ENCODE peak calls at places on chromosomes 2 and 18, in five cellular contexts. T is cardiac fibroblast, F is endodermal cell, Y is foreskin keratinocyte, U is OCI-LY7. L is an unnamed sample.
A peak's percentile ranks its signal among the peaks of the same experiment; 100 is the strongest.

GRCh38 chr18:35513181-35513932 is 15.6 kb upstream of the INO80C start:
- DNase-seq in T (peak; percentile 88), F (peak; percentile 87), U (no peak), Y (peak; percentile 55), L (peak; percentile 95)

GRCh38 chr18:8627540-8627939 is 18.3 kb downstream of the RAB12 start:
- DNase-seq in U (no peak), F (no peak), Y (no peak), T (no peak), L (no peak)

GRCh38 chr2:151423760-151424159 is 14.1 kb downstream of the RIF1 start:
- DNase-seq in Y (no peak), T (peak; percentile 7), U (no peak), F (no peak), L (no peak)

GRCh38 chr2:239444626-239445625 is 44.1 kb upstream of the HDAC4 start:
- DNase-seq in T (peak; percentile 2), U (no peak), F (no peak), Y (peak; percentile 20), L (peak; percentile 72)

GRCh38 chr2:216287251-216287650 is 85.0 kb downstream of the MARCHF4 start:
- DNase-seq in U (no peak), T (peak; percentile 78), Y (no peak), F (peak; percentile 61), L (no peak)

GRCh38 chr2:36607947-36608346 is 10.0 kb upstream of the FEZ2 start:
- DNase-seq in T (no peak), U (no peak), Y (no peak), F (no peak), L (no peak)

GRCh38 chr2:220076734-220077133 is 449.3 kb downstream of the SLC4A3 start:
- DNase-seq in Y (peak; percentile 12), U (no peak), F (peak; percentile 69), T (peak; percentile 60), L (no peak)

GRCh38 chr2:185179783-185180182 is 558.8 kb upstream of the FSIP2 start:
- DNase-seq in T (no peak), U (no peak), Y (no peak), F (no peak), L (no peak)

GRCh38 chr2:193907561-193907960 is 1712.8 kb upstream of the TMEFF2 start:
- DNase-seq in T (peak; percentile 10), Y (no peak), U (no peak), F (no peak), L (no peak)

GRCh38 chr2:219119422-219120043 is 41.1 kb downstream of the NHEJ1 start:
- DNase-seq in T (peak; percentile 68), F (peak; percentile 91), U (peak; percentile 62), Y (no peak), L (no peak)

GRCh38 chr2:237705225-237705524 is 77.8 kb downstream of the LRRFIP1 start:
- DNase-seq in T (peak; percentile 35), U (no peak), F (no peak), Y (no peak), L (no peak)

GRCh38 chr18:48905541-48905940 is 45.2 kb downstream of the SMAD7 start:
- DNase-seq in F (no peak), Y (no peak), T (peak; percentile 81), U (no peak), L (no peak)

GRCh38 chr2:152623076-152623740 is 94.1 kb downstream of the PRPF40A start:
- DNase-seq in Y (no peak), U (no peak), F (no peak), T (no peak), L (no peak)

GRCh38 chr2:20561703-20562454 is 89.0 kb downstream of the HS1BP3 start:
- DNase-seq in U (no peak), Y (peak; percentile 73), F (peak; percentile 48), T (peak; percentile 79), L (no peak)

GRCh38 chr2:20560891-20561702 is 89.8 kb downstream of the HS1BP3 start:
- DNase-seq in T (no peak), F (peak; percentile 50), Y (no peak), U (no peak), L (no peak)

GRCh38 chr2:20563251-20563650 is 87.6 kb downstream of the HS1BP3 start:
- DNase-seq in F (no peak), T (no peak), U (no peak), Y (no peak), L (no peak)

GRCh38 chr2:20563833-20564232 is 87.1 kb downstream of the HS1BP3 start:
- DNase-seq in Y (no peak), F (peak; percentile 42), U (no peak), T (peak; percentile 81), L (no peak)

GRCh38 chr2:20562540-20563225 is 88.2 kb downstream of the HS1BP3 start:
- DNase-seq in F (peak; percentile 85), Y (no peak), T (peak; percentile 39), U (no peak), L (no peak)
- TF ChIP-seq CTCF in F (peak; percentile 75), Y (no peak), T (peak; percentile 18), U (no peak), L (no peak)

DNA sequence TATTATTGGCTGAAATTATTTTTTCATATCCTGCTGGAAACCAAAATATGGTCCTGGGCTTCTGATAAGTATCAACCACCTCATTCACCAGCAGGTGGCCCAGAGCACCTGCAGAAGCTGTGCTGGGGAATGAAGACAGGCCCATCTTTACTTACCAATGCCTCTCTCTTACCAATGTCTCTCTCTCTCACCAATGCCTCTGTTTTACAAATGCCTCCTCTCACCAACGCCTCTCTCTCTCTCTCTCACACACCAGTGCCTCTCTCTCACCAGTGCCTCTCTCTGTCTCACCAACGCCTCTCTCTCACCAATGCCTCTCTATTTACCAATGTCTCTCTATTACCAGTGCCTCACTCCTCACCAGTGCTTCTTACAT is 2.3 kb upstream of the MAL start:
- DNase-seq in U (peak; percentile 30), Y (no peak), F (no peak), T (no peak), L (no peak)
- TF ChIP-seq CTCF in U (peak; percentile 62), Y (peak; percentile 63), F (peak; percentile 60), T (no peak), L (no peak)

DNA sequence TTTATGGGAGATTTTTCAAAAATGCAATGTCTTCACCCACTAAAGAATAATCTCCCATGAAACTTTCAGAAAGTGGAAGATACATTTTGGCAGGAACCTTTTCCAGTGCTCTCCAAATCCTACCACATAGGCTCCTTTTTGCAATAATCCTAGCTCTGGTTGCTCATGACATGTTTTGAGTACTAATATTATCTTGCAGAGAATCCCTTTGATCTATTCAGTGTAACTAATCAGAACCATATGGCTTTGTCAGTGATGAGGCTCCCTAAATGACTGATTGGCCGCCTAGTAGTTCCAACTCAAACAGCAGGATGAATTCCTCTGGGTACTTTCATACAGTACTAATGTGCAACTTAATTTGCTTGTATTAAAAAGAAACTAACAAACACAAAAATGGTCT is 544.0 kb upstream of the FAM98A start:
- DNase-seq in F (no peak), Y (no peak), U (no peak), T (no peak), L (no peak)
- TF ChIP-seq CTCF in F (no peak), Y (no peak), U (no peak), T (no peak), L (no peak)

GRCh38 chr2:3163401-3163800 is 214.2 kb downstream of the EIPR1 start:
- DNase-seq in F (no peak), U (peak; percentile 35), T (no peak), Y (no peak), L (no peak)
- TF ChIP-seq CTCF in F (no peak), U (no peak), T (no peak), Y (no peak), L (no peak)

GRCh38 chr2:217790681-217791392 is 212.0 kb downstream of the TNS1 start:
- DNase-seq in U (no peak), F (peak; percentile 24), T (peak; percentile 79), Y (peak; percentile 10), L (peak; percentile 54)
- TF ChIP-seq CTCF in U (no peak), F (no peak), T (no peak), Y (no peak), L (no peak)

GRCh38 chr2:180987146-180987545 is 6.7 kb downstream of the UBE2E3 start:
- DNase-seq in T (no peak), U (no peak), Y (no peak), F (no peak), L (no peak)

GRCh38 chr2:180980185-180980942 is at the start of gene UBE2E3:
- DNase-seq in F (peak; percentile 95), U (peak; percentile 81), Y (no peak), T (peak; percentile 80), L (peak; percentile 95)

GRCh38 chr2:180980943-180981898 is 816 bp downstream of the UBE2E3 start:
- DNase-seq in Y (no peak), U (peak; percentile 55), T (peak; percentile 54), F (peak; percentile 57), L (no peak)

GRCh38 chr2:180985771-180986395 is 5.5 kb downstream of the UBE2E3 start:
- DNase-seq in T (no peak), U (no peak), Y (no peak), F (no peak), L (no peak)

GRCh38 chr2:180983468-180984388 is 3.3 kb downstream of the UBE2E3 start:
- DNase-seq in F (peak; percentile 67), T (peak; percentile 69), Y (no peak), U (peak; percentile 73), L (no peak)
- TF ChIP-seq CTCF in F (peak; percentile 61), T (peak; percentile 38), Y (peak; percentile 62), U (peak; percentile 78), L (peak; percentile 59)

GRCh38 chr2:120480346-120480902 is 134.5 kb downstream of the INHBB start:
- DNase-seq in U (no peak), F (no peak), T (no peak), Y (no peak), L (no peak)
- TF ChIP-seq CTCF in U (no peak), F (no peak), T (no peak), Y (no peak), L (no peak)